ENCODE peak calls at places on chromosomes 3 and 15, in five cellular contexts. P, M, R, K and I are unnamed samples.
A peak's percentile ranks its signal among the peaks of the same experiment; 100 is the strongest.

GRCh38 chr15:71743861-71744382 is 66.4 kb upstream of the NR2E3 start:
- DNase-seq in P (no peak), M (no peak), R (peak; percentile 69), K (peak; percentile 39), I (peak; percentile 66)

GRCh38 chr3:31532587-31533168 is at the start of gene STT3B:
- DNase-seq in P (peak; percentile 40), M (peak; percentile 49), R (peak; percentile 79), K (peak; percentile 62), I (peak; percentile 82)

GRCh38 chr15:31295660-31296059 is 31.0 kb upstream of the KLF13 start:
- DNase-seq in P (no peak), M (no peak), R (peak; percentile 4), K (no peak), I (no peak)

GRCh38 chr3:46660543-46661523 is 32.6 kb downstream of the ALS2CL start:
- DNase-seq in P (no peak), M (no peak), R (peak; percentile 27), K (no peak), I (no peak)

GRCh38 chr3:172543419-172543818 is 20.2 kb upstream of the TNFSF10 start:
- DNase-seq in P (no peak), M (no peak), R (no peak), K (no peak), I (no peak)

GRCh38 chr15:90264649-90265048 is 823 bp upstream of the NGRN start:
- DNase-seq in P (no peak), M (no peak), R (no peak), K (peak; percentile 60), I (no peak)

GRCh38 chr3:124621498-124621897 is 108.8 kb upstream of the UMPS start:
- DNase-seq in P (no peak), M (no peak), R (peak; percentile 16), K (no peak), I (peak; percentile 61)

GRCh38 chr3:58299839-58300516 is 6.1 kb upstream of the RPP14 start:
- DNase-seq in P (no peak), M (no peak), R (peak; percentile 47), K (peak; percentile 25), I (no peak)

GRCh38 chr15:72342385-72342784 is 22.4 kb upstream of the CELF6 start:
- DNase-seq in P (peak; percentile 7), M (no peak), R (peak; percentile 43), K (peak; percentile 33), I (peak; percentile 42)

GRCh38 chr3:10160925-10161324 is 3.8 kb upstream of the IRAK2 start:
- DNase-seq in P (no peak), M (no peak), R (no peak), K (no peak), I (peak; percentile 18)

GRCh38 chr3:50515565-50516047 is 12.2 kb upstream of the CACNA2D2 start:
- DNase-seq in P (no peak), M (no peak), R (peak; percentile 85), K (peak; percentile 12), I (no peak)

GRCh38 chr15:67433495-67434099 is 87.3 kb upstream of the C15orf61 start:
- DNase-seq in P (peak; percentile 27), M (peak; percentile 15), R (peak; percentile 63), K (peak; percentile 24), I (peak; percentile 60)

GRCh38 chr15:66850078-66850991 is 148.3 kb downstream of the SMAD6 start:
- DNase-seq in P (no peak), M (no peak), R (peak; percentile 77), K (no peak), I (peak; percentile 72)

GRCh38 chr3:189099505-189100290 is 72.1 kb upstream of the TPRG1 start:
- DNase-seq in P (no peak), M (no peak), R (no peak), K (no peak), I (no peak)

GRCh38 chr3:188832146-188832545 is 339.6 kb upstream of the TPRG1 start:
- DNase-seq in P (no peak), M (no peak), R (no peak), K (no peak), I (no peak)

GRCh38 chr15:87710406-87710805 is 546.1 kb downstream of the NTRK3 start:
- DNase-seq in P (no peak), M (no peak), R (no peak), K (no peak), I (no peak)

GRCh38 chr3:66450389-66451022 is 50.3 kb downstream of the LRIG1 start:
- DNase-seq in P (no peak), M (no peak), R (no peak), K (no peak), I (no peak)

GRCh38 chr3:130480736-130481135 is 36.2 kb upstream of the COL6A6 start:
- DNase-seq in P (peak; percentile 26), M (no peak), R (no peak), K (no peak), I (peak; percentile 11)

GRCh38 chr15:58962662-58963565 is 24.5 kb upstream of the RNF111 start:
- DNase-seq in P (no peak), M (no peak), R (no peak), K (no peak), I (no peak)

GRCh38 chr15:56244237-56244810 is 645 bp upstream of the RFX7 start:
- DNase-seq in P (no peak), M (no peak), R (peak; percentile 80), K (peak; percentile 82), I (peak; percentile 47)

GRCh38 chr15:66848666-66849392 is 146.8 kb downstream of the SMAD6 start:
- DNase-seq in P (no peak), M (no peak), R (no peak), K (no peak), I (no peak)

GRCh38 chr3:190811775-190812480 is 50.6 kb downstream of the GMNC start:
- DNase-seq in P (peak; percentile 67), M (no peak), R (peak; percentile 27), K (peak; percentile 54), I (peak; percentile 21)

GRCh38 chr15:38528279-38528678 is 36.3 kb downstream of the RASGRP1 start:
- DNase-seq in P (no peak), M (no peak), R (no peak), K (no peak), I (no peak)

GRCh38 chr3:188796122-188796631 is 375.6 kb upstream of the TPRG1 start:
- DNase-seq in P (no peak), M (no peak), R (no peak), K (no peak), I (no peak)

GRCh38 chr3:94028093-94028837 is at the start of gene STX19:
- DNase-seq in P (peak; percentile 2), M (no peak), R (no peak), K (no peak), I (no peak)

GRCh38 chr3:28824316-28824715 is 456.6 kb upstream of the RBMS3 start:
- DNase-seq in P (no peak), M (no peak), R (no peak), K (no peak), I (no peak)

GRCh38 chr3:128735287-128735686 is 9.3 kb downstream of the RAB7A start:
- DNase-seq in P (no peak), M (no peak), R (no peak), K (no peak), I (no peak)

GRCh38 chr3:128730521-128730920 is 4.5 kb downstream of the RAB7A start:
- DNase-seq in P (no peak), M (no peak), R (no peak), K (no peak), I (no peak)

GRCh38 chr3:128736598-128736997 is 10.6 kb downstream of the RAB7A start:
- DNase-seq in P (no peak), M (no peak), R (no peak), K (no peak), I (no peak)

GRCh38 chr3:128734523-128735189 is 8.7 kb downstream of the RAB7A start:
- DNase-seq in P (no peak), M (no peak), R (no peak), K (no peak), I (no peak)

GRCh38 chr3:128735884-128736283 is 9.9 kb downstream of the RAB7A start:
- DNase-seq in P (no peak), M (no peak), R (no peak), K (no peak), I (no peak)
- TF ChIP-seq ZBTB33 in P (no peak), M (no peak), R (no peak), K (no peak), I (no peak)

GRCh38 chr15:29677450-29677849 is 144.8 kb downstream of the TJP1 start:
- DNase-seq in P (no peak), M (no peak), R (no peak), K (no peak), I (no peak)

GRCh38 chr15:29675791-29676301 is 146.4 kb downstream of the TJP1 start:
- DNase-seq in P (no peak), M (no peak), R (no peak), K (no peak), I (no peak)

GRCh38 chr15:29676961-29677402 is 145.3 kb downstream of the TJP1 start:
- DNase-seq in P (no peak), M (no peak), R (peak; percentile 56), K (no peak), I (no peak)

GRCh38 chr15:29678504-29679034 is 143.7 kb downstream of the TJP1 start:
- DNase-seq in P (no peak), M (no peak), R (no peak), K (no peak), I (no peak)

GRCh38 chr15:29677871-29678431 is 144.3 kb downstream of the TJP1 start:
- DNase-seq in P (no peak), M (no peak), R (no peak), K (no peak), I (no peak)
- TF ChIP-seq ZBTB33 in P (no peak), M (no peak), R (no peak), K (no peak), I (no peak)

DNA sequence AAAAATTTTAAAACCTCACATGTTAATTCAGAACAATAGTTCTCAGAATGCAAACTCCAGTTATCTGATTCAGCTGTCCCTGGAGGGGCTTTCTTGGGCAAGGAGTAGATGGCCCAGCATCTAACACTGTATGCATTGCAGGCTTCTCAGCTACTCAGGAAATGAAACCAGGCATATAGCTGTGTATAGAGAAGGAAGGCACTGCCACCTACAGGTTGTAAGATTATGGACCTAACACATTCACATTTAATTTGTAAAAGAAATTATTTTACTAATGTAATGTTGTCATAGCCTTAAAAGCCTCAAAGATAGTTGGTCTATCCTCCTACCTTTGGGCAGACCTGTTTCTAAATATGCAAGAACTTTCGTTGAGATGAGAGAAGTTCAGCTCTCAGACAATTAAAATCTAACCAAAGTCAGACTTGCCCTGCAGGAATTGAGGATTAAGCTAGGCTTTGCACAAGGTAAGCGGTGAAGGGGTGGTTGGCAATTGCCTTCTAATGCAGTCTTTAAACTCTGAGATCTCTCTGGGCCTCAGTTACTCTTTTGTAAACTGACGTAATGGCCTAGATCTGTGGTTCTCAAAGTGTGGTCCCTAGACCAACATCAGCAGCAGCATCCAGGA is 132.8 kb upstream of the SLC24A5 start:
- DNase-seq in P (peak; percentile 0), M (peak; percentile 38), R (peak; percentile 45), K (peak; percentile 35), I (peak; percentile 17)
- TF ChIP-seq ZBTB33 in P (no peak), M (no peak), R (no peak), K (no peak), I (no peak)

DNA sequence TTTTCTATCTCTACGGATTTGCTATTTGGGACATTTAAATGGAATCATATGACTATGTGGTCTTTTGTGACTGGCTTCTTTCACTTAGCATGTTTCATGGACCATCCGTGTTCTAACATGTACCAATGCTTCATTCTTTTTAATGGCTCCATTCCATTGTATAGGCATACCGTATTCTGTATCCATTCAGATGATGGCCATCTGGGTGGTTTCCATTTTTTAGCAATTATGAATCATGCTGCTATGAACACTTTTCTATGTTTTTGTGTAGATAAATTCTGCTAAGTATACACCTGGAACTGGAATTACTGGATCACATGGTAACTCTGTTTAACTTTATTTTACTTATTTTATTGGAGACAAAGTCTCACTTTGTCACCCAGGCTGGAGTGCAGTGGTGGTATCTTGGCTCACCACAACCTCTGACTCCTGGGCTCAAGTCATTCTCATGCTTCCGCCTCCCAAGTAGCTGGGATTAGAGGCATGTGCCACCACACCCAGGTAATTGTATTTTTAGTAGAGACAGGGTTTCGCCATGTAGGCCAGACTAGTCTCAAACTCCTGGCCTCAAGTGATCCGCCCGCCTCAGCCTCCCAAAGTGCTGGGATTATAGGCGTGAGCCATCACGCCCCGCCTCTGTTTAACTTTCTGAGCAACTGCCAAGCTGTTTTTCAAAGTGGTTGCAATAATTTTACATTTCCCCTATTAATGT is 13.4 kb downstream of the UBP1 start:
- DNase-seq in P (no peak), M (no peak), R (no peak), K (no peak), I (no peak)
- TF ChIP-seq ZBTB33 in P (no peak), M (no peak), R (no peak), K (no peak), I (peak; percentile 49)